ENCODE peak calls at places on chromosome 12, in seven cellular contexts. C, W, P, U, T, O and A are unnamed samples.

GRCh38 chr12:94545937-94546771 is 86.5 kb upstream of the CEP83 start:
- DNase-seq in W (no peak), U (peak), O (no peak), P (peak), T (peak), C (no peak), A (no peak)

GRCh38 chr12:45962553-45963325 is 27.6 kb downstream of the SCAF11 start:
- DNase-seq in P (no peak), U (no peak), C (no peak), T (no peak), W (no peak), O (no peak), A (no peak)

GRCh38 chr12:95738024-95738611 is 52.4 kb downstream of the NTN4 start:
- DNase-seq in P (no peak), T (no peak), W (no peak), C (no peak), O (no peak), U (peak), A (no peak)

GRCh38 chr12:89075890-89076591 is 276.3 kb downstream of the DUSP6 start:
- DNase-seq in O (no peak), P (no peak), C (no peak), W (no peak), U (no peak), T (no peak), A (no peak)

GRCh38 chr12:7016958-7017571 is 1.2 kb downstream of the LPCAT3 start:
- DNase-seq in U (no peak), W (no peak), O (no peak), C (no peak), P (no peak), T (no peak), A (no peak)

GRCh38 chr12:54417712-54418440 is 1.2 kb downstream of the ITGA5 start:
- DNase-seq in P (no peak), U (peak), O (no peak), W (peak), C (no peak), T (no peak), A (no peak)

GRCh38 chr12:112375105-112375504 is 7.1 kb downstream of the HECTD4 start:
- DNase-seq in O (no peak), T (no peak), P (no peak), C (no peak), U (no peak), W (no peak), A (no peak)

GRCh38 chr12:123983822-123984485 is 10.9 kb downstream of the ZNF664 start:
- DNase-seq in O (peak), W (peak), T (peak), P (no peak), U (peak), C (peak), A (no peak)

GRCh38 chr12:5097786-5098185 is 54.1 kb downstream of the KCNA5 start:
- DNase-seq in W (no peak), P (no peak), U (no peak), T (no peak), O (no peak), C (no peak), A (no peak)

GRCh38 chr12:77615331-77615730 is 215.4 kb upstream of the NAV3 start:
- DNase-seq in C (no peak), U (no peak), W (no peak), P (no peak), T (no peak), O (no peak), A (no peak)

GRCh38 chr12:87618199-87618598 is 411.0 kb downstream of the C12orf50 start:
- DNase-seq in T (no peak), C (no peak), W (no peak), P (no peak), O (no peak), U (no peak), A (no peak)

GRCh38 chr12:5689773-5690172 is 255.3 kb downstream of the ANO2 start:
- DNase-seq in U (peak), C (no peak), W (no peak), O (no peak), P (no peak), T (no peak), A (no peak)

GRCh38 chr12:70154960-70155589 is 88.2 kb upstream of the CNOT2 start:
- DNase-seq in P (no peak), C (no peak), O (no peak), U (no peak), W (no peak), T (no peak), A (no peak)

GRCh38 chr12:32501835-32502333 is 102.5 kb downstream of the FGD4 start:
- DNase-seq in O (no peak), W (no peak), P (peak), U (peak), C (no peak), T (no peak), A (no peak)

GRCh38 chr12:43921666-43922337 is 85.9 kb downstream of the TMEM117 start:
- DNase-seq in O (no peak), C (no peak), W (no peak), T (no peak), U (no peak), P (no peak), A (no peak)

GRCh38 chr12:201361-201760 is 12.6 kb downstream of the SLC6A12 start:
- DNase-seq in U (no peak), W (no peak), C (no peak), O (no peak), P (no peak), T (no peak), A (no peak)

GRCh38 chr12:48165089-48166031 is 8.0 kb upstream of the ASB8 start:
- DNase-seq in T (peak), O (peak), P (no peak), U (peak), C (peak), W (no peak), A (no peak)

GRCh38 chr12:6827437-6827894 is 741 bp upstream of the P3H3 start:
- DNase-seq in O (peak), P (peak), W (no peak), C (peak), T (peak), U (peak), A (no peak)

GRCh38 chr12:41967668-41968649 is 176.7 kb downstream of the GXYLT1 start:
- DNase-seq in P (no peak), W (no peak), O (no peak), C (no peak), U (no peak), T (no peak), A (no peak)

GRCh38 chr12:116126610-116127009 is 150.9 kb downstream of the MED13L start:
- DNase-seq in C (no peak), T (no peak), U (no peak), O (no peak), W (no peak), P (no peak), A (no peak)

GRCh38 chr12:56885316-56885715 is 48.9 kb downstream of the SDR9C7 start:
- DNase-seq in P (no peak), U (no peak), W (no peak), T (no peak), O (no peak), C (no peak), A (no peak)

GRCh38 chr12:89400415-89400814 is 48.1 kb upstream of the DUSP6 start:
- DNase-seq in P (no peak), W (no peak), T (no peak), C (no peak), O (no peak), U (no peak), A (no peak)

GRCh38 chr12:581321-581720 is 81.9 kb downstream of the NINJ2 start:
- DNase-seq in P (no peak), O (no peak), T (no peak), U (no peak), W (no peak), C (no peak), A (no peak)

GRCh38 chr12:84572186-84572585 is 340.4 kb downstream of the SLC6A15 start:
- DNase-seq in W (no peak), P (no peak), O (no peak), C (no peak), U (no peak), T (no peak), A (no peak)

GRCh38 chr12:116333402-116333801 is 55.9 kb upstream of the MED13L start:
- DNase-seq in U (no peak), O (no peak), T (no peak), W (no peak), C (no peak), P (no peak), A (no peak)

GRCh38 chr12:118436002-118436724 is 59.8 kb downstream of the SUDS3 start:
- DNase-seq in U (no peak), P (no peak), W (no peak), T (peak), C (no peak), O (no peak), A (no peak)

GRCh38 chr12:72264548-72265175 is 7.5 kb upstream of the TRHDE start:
- DNase-seq in C (no peak), P (no peak), O (no peak), T (no peak), U (no peak), W (no peak), A (no peak)

GRCh38 chr12:55019784-55020183 is at the start of gene NEUROD4:
- DNase-seq in U (peak), P (no peak), W (no peak), O (no peak), C (peak), T (peak), A (no peak)

GRCh38 chr12:108080363-108080762 is 48.7 kb upstream of the WSCD2 start:
- DNase-seq in O (no peak), C (no peak), P (no peak), U (no peak), T (no peak), W (no peak), A (no peak)

GRCh38 chr12:108320503-108321293 is 18.4 kb downstream of the CMKLR1 start:
- DNase-seq in W (no peak), P (no peak), O (no peak), C (no peak), U (no peak), T (no peak), A (no peak)

GRCh38 chr12:28578361-28578760 is 388.1 kb downstream of the CCDC91 start:
- DNase-seq in P (no peak), O (no peak), T (no peak), W (no peak), U (no peak), C (no peak), A (no peak)

GRCh38 chr12:4302881-4303280 is 18.1 kb upstream of the TIGAR start:
- DNase-seq in W (no peak), T (no peak), O (no peak), P (no peak), U (no peak), C (no peak), A (no peak)

GRCh38 chr12:46825526-46826414 is at the start of gene SLC38A4:
- DNase-seq in W (no peak), U (peak), T (no peak), P (peak), O (no peak), C (no peak), A (no peak)

GRCh38 chr12:130026608-130027176 is 122.9 kb upstream of the TMEM132D start:
- DNase-seq in U (peak), O (peak), T (peak), W (no peak), C (no peak), P (peak), A (no peak)

GRCh38 chr12:91801048-91801447 is 344.6 kb downstream of the BTG1 start:
- DNase-seq in W (no peak), U (no peak), C (no peak), O (no peak), T (no peak), P (no peak), A (no peak)

GRCh38 chr12:2691340-2692111 is 103.2 kb upstream of the FKBP4 start:
- DNase-seq in O (no peak), U (no peak), T (peak), W (peak), P (no peak), C (peak), A (no peak)

GRCh38 chr12:47236109-47236714 is 156.5 kb upstream of the AMIGO2 start:
- DNase-seq in P (peak), W (no peak), C (no peak), T (no peak), O (no peak), U (no peak), A (no peak)

GRCh38 chr12:101935769-101936741 is 58.7 kb downstream of the DRAM1 start:
- DNase-seq in P (no peak), W (no peak), C (no peak), T (peak), U (no peak), O (no peak), A (no peak)